ENCODE peak calls at places on chromosomes 1 and 21, in nine cellular contexts. V, U, I, Q, T, J, F, P and A are unnamed samples.

GRCh38 chr1:73593379-73593778 is 604.6 kb downstream of the LRRIQ3 start:
- DNase-seq in V (no peak), U (no peak), I (peak; percentile 67), Q (no peak), T (peak; percentile 61), J (no peak), F (no peak), P (no peak), A (peak; percentile 50)

GRCh38 chr1:84862810-84863251 is 30.2 kb downstream of the LPAR3 start:
- DNase-seq in V (no peak), U (no peak), I (no peak), Q (no peak), T (no peak), J (peak; percentile 49), F (no peak), P (no peak), A (no peak)

GRCh38 chr1:210236840-210237409 is 4.3 kb downstream of the SERTAD4 start:
- DNase-seq in V (no peak), U (no peak), I (no peak), Q (no peak), T (no peak), J (no peak), F (peak; percentile 53), P (no peak), A (no peak)

GRCh38 chr1:155463865-155464264 is 98.7 kb downstream of the ASH1L start:
- DNase-seq in V (no peak), U (no peak), I (no peak), Q (no peak), T (peak; percentile 79), J (no peak), F (peak; percentile 82), P (no peak), A (no peak)

GRCh38 chr1:49016030-49016991 is 239.6 kb upstream of the BEND5 start:
- DNase-seq in V (no peak), U (no peak), I (no peak), Q (peak; percentile 38), T (no peak), J (no peak), F (no peak), P (no peak), A (no peak)

GRCh38 chr1:54362881-54363340 is 43.3 kb downstream of the SSBP3 start:
- DNase-seq in V (no peak), U (no peak), I (no peak), Q (no peak), T (no peak), J (no peak), F (no peak), P (no peak), A (no peak)

GRCh38 chr21:33036430-33037162 is 10.9 kb downstream of the OLIG2 start:
- DNase-seq in V (no peak), U (peak; percentile 59), I (peak; percentile 35), Q (no peak), T (peak; percentile 88), J (no peak), F (peak; percentile 11), P (no peak), A (peak; percentile 32)

GRCh38 chr1:45327644-45328515 is 1.2 kb downstream of the HPDL start:
- DNase-seq in V (peak; percentile 56), U (no peak), I (no peak), Q (peak; percentile 54), T (no peak), J (no peak), F (no peak), P (no peak), A (no peak)

GRCh38 chr1:22683547-22683946 is 27.1 kb upstream of the EPHB2 start:
- DNase-seq in V (no peak), U (no peak), I (no peak), Q (no peak), T (no peak), J (no peak), F (no peak), P (no peak), A (no peak)